ENCODE peak calls at places on chromosome 19, in eight cellular contexts. D is dorsolateral prefrontal cortex, L is body of pancreas, C is GM23248, B is suprapubic skin, I is right lobe of liver, K is aorta, E is Peyer's patch. M is an unnamed sample.
A peak's percentile ranks its signal among the peaks of the same experiment; 100 is the strongest.

GRCh38 chr19:37470216-37470615 is 1.1 kb downstream of the ZNF570 start:
- DNase-seq in D (no peak), L (no peak), C (peak; percentile 26), B (no peak), I (no peak), K (no peak), E (no peak), M (no peak)

GRCh38 chr19:48145596-48146254 is 24.4 kb downstream of the LIG1 start:
- DNase-seq in D (no peak), L (no peak), C (peak; percentile 20), B (no peak), I (no peak), K (no peak), E (no peak), M (no peak)

GRCh38 chr19:18710186-18710585 is 26.7 kb downstream of the CRTC1 start:
- DNase-seq in D (no peak), L (no peak), C (no peak), B (no peak), I (no peak), K (no peak), E (no peak), M (no peak)

GRCh38 chr19:10453852-10454251 is 33.5 kb downstream of the PDE4A start:
- DNase-seq in D (peak; percentile 10), L (no peak), C (no peak), B (no peak), I (no peak), K (no peak), E (no peak), M (no peak)

GRCh38 chr19:18995804-18996241 is 37.5 kb downstream of the SUGP2 start:
- DNase-seq in D (peak; percentile 85), L (peak; percentile 60), C (peak; percentile 98), B (no peak), I (no peak), K (peak; percentile 81), E (no peak), M (peak; percentile 65)

GRCh38 chr19:8526345-8527062 is 12.5 kb upstream of the ZNF414 start:
- DNase-seq in D (peak; percentile 86), L (peak; percentile 94), C (peak; percentile 98), B (peak; percentile 94), I (peak; percentile 92), K (peak; percentile 95), E (peak; percentile 52), M (peak; percentile 92)

GRCh38 chr19:30319411-30319810 is 52.8 kb upstream of the ZNF536 start:
- DNase-seq in D (no peak), L (no peak), C (no peak), B (no peak), I (no peak), K (no peak), E (no peak), M (no peak)

GRCh38 chr19:30253581-30253996 is 118.6 kb upstream of the ZNF536 start:
- DNase-seq in D (no peak), L (no peak), C (peak; percentile 95), B (no peak), I (no peak), K (no peak), E (no peak), M (no peak)

GRCh38 chr19:23393121-23393520 is 2.1 kb downstream of the ZNF91 start:
- DNase-seq in D (no peak), L (no peak), C (peak; percentile 33), B (no peak), I (no peak), K (no peak), E (no peak), M (no peak)

GRCh38 chr19:4431808-4432674 is 25.6 kb downstream of the UBXN6 start:
- DNase-seq in D (no peak), L (no peak), C (no peak), B (no peak), I (no peak), K (no peak), E (peak; percentile 63), M (no peak)

GRCh38 chr19:8334458-8335342 is 8.4 kb downstream of the KANK3 start:
- DNase-seq in D (no peak), L (peak; percentile 78), C (peak; percentile 83), B (no peak), I (peak; percentile 64), K (no peak), E (no peak), M (no peak)

GRCh38 chr19:54817670-54818536 is 1.6 kb downstream of the KIR3DL1 start:
- DNase-seq in D (no peak), L (no peak), C (no peak), B (no peak), I (no peak), K (no peak), E (no peak), M (no peak)

DNA sequence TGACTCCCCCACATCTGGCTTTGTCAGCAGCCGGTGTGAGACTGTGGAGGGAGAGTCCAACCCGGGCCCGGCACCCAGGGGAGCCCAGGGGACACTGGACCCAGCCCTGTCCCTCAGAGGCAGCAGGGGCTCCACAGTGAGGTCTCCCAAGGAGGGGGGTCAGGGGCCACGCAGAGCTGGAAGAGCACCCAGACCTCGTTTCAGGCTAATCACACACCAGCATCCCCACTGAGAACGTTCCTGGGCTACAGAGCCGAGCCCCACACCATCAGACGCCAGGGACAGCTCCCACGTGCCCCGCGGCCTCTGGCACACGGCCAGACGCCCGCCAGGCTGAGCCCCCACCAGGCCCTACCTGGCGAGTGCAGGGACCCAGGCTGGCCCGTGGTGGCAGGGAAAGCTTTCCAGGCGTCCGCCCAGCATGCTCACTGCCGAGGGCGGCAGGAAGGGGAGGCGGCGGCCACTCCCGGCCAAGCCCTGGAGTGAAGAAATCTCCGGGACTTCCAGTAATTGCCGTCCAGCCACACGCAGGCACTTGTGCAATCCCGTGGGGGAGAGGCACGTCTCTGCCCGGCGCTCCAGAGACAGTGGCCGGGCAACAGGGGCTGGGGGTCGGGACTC is 19.2 kb downstream of the SBNO2 start:
- DNase-seq in D (peak; percentile 39), L (peak; percentile 58), C (peak; percentile 98), B (peak; percentile 97), I (peak; percentile 95), K (peak; percentile 95), E (peak; percentile 34), M (peak; percentile 93)
- H3K27ac ChIP-seq in D (peak overlapping the region; percentile 83), L (peak overlapping the region; percentile 25), C (peak overlapping the region; percentile 97), B (peak overlapping the region; percentile 86), I (peak overlapping the region; percentile 92), K (peak overlapping the region; percentile 95), E (peak overlapping the region; percentile 81), M (peak overlapping the region; percentile 98)

GRCh38 chr19:6092329-6093286 is 17.7 kb downstream of the RFX2 start:
- DNase-seq in D (peak; percentile 55), L (peak; percentile 81), C (peak; percentile 98), B (peak; percentile 93), I (peak; percentile 68), K (peak; percentile 95), E (no peak), M (peak; percentile 87)
- H3K27ac ChIP-seq in D (peak overlapping the region; percentile 88), L (peak overlapping the region; percentile 73), C (peak overlapping the region; percentile 99), B (peak overlapping the region; percentile 93), I (no peak overlapping the region), K (peak overlapping the region; percentile 86), E (peak overlapping the region; percentile 92), M (peak overlapping the region; percentile 88)

DNA sequence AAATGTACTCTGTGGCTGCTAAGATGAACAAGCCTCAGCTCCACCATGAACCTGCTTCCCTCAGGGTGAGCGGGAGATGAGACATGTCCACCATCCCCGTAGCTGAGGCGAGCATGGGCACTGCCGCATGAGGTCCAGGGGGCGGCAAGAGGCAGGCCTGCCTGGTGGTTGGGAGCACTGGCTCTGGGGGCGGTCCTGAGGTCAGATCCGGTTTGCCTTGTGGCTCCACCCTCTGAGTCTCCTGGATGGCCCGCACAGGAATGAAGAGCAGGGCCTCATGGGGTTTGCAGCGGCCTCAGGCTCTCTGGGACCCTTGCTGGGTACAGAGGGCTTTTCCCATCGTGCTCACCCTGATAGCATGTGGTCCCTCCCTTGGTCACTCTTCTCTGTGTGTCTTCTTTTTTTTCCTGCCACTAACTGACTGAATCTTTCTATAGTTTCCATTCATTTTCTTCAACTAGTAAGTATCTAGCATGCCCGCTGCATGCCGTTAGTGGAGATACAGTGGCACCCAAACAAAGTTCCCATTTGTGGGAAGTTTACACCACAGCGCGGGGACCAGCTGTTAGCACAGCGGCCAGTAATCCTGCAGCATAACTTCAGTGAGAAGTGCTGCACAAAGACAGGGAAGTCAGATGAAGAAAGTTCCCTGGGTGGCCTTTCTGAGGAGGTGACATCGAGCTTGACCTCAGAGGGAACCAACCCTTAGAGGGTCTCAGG is 37.3 kb downstream of the CAPN12 start:
- DNase-seq in D (no peak), L (no peak), C (no peak), B (no peak), I (no peak), K (no peak), E (no peak), M (no peak)
- H3K27ac ChIP-seq in D (peak overlapping the region; percentile 90), L (peak overlapping the region; percentile 0), C (peak overlapping the region; percentile 4), B (peak overlapping the region; percentile 58), I (peak overlapping the region; percentile 26), K (peak overlapping the region; percentile 78), E (peak overlapping the region; percentile 44), M (peak overlapping the region; percentile 25)

GRCh38 chr19:1274081-1274851 is 1.1 kb upstream of the FAM174C start:
- DNase-seq in D (no peak), L (peak; percentile 45), C (peak; percentile 21), B (no peak), I (no peak), K (no peak), E (no peak), M (no peak)
- H3K27ac ChIP-seq in D (peak overlapping the region; percentile 96), L (peak overlapping the region; percentile 86), C (peak overlapping the region; percentile 88), B (peak overlapping the region; percentile 96), I (peak overlapping the region; percentile 84), K (no peak overlapping the region), E (peak overlapping the region; percentile 99), M (peak overlapping the region; percentile 100)

GRCh38 chr19:33883869-33884519 is 87.3 kb downstream of the KCTD15 start:
- DNase-seq in D (no peak), L (peak; percentile 96), C (no peak), B (no peak), I (peak; percentile 50), K (peak; percentile 68), E (no peak), M (no peak)
- H3K27ac ChIP-seq in D (no peak overlapping the region), L (peak overlapping the region; percentile 88), C (no peak overlapping the region), B (no peak overlapping the region), I (no peak overlapping the region), K (no peak overlapping the region), E (peak overlapping the region; percentile 62), M (peak overlapping the region; percentile 58)

M was measured in lung.